ENCODE peak calls at places on chromosomes 11 and 22, in seven cellular contexts. One of them, this sample, is unnamed.

GRCh38 chr11:35593143-35593542 is 25.1 kb upstream of the FJX1 start:
- DNase-seq in uterus: no peak
- DNase-seq in left lung: no peak
- DNase-seq in PC-3: peak; percentile 87
- DNase-seq in naive thymus-derived CD4-positive, alpha-beta T cell: no peak
- DNase-seq in neural progenitor cell: no peak
- DNase-seq in lower lobe of right lung: no peak
- DNase-seq in this sample: no peak

GRCh38 chr22:36328635-36329216 is 59.0 kb downstream of the MYH9 start:
- DNase-seq in uterus: peak; percentile 79
- DNase-seq in left lung: peak; percentile 57
- DNase-seq in PC-3: peak; percentile 69
- DNase-seq in naive thymus-derived CD4-positive, alpha-beta T cell: no peak
- DNase-seq in neural progenitor cell: no peak
- DNase-seq in lower lobe of right lung: no peak
- DNase-seq in this sample: no peak

GRCh38 chr11:102640946-102641345 is 15.8 kb upstream of the MMP20 start:
- DNase-seq in uterus: no peak
- DNase-seq in left lung: no peak
- DNase-seq in PC-3: no peak
- DNase-seq in naive thymus-derived CD4-positive, alpha-beta T cell: no peak
- DNase-seq in neural progenitor cell: peak; percentile 45
- DNase-seq in lower lobe of right lung: no peak
- DNase-seq in this sample: no peak

GRCh38 chr11:123378096-123378495 is 52.0 kb upstream of the GRAMD1B start:
- DNase-seq in uterus: no peak
- DNase-seq in left lung: no peak
- DNase-seq in PC-3: peak; percentile 15
- DNase-seq in naive thymus-derived CD4-positive, alpha-beta T cell: no peak
- DNase-seq in neural progenitor cell: no peak
- DNase-seq in lower lobe of right lung: no peak
- DNase-seq in this sample: no peak

GRCh38 chr11:33557201-33557600 is 143.4 kb downstream of the C11orf91 start:
- DNase-seq in uterus: no peak
- DNase-seq in left lung: no peak
- DNase-seq in PC-3: peak; percentile 87
- DNase-seq in naive thymus-derived CD4-positive, alpha-beta T cell: no peak
- DNase-seq in neural progenitor cell: no peak
- DNase-seq in lower lobe of right lung: no peak
- DNase-seq in this sample: no peak

GRCh38 chr11:5224538-5225479 is 2.1 kb downstream of the HBB start:
- DNase-seq in uterus: no peak
- DNase-seq in left lung: no peak
- DNase-seq in PC-3: no peak
- DNase-seq in naive thymus-derived CD4-positive, alpha-beta T cell: no peak
- DNase-seq in neural progenitor cell: no peak
- DNase-seq in lower lobe of right lung: no peak
- DNase-seq in this sample: no peak

GRCh38 chr11:35997908-35998307 is 54.0 kb downstream of the LDLRAD3 start:
- DNase-seq in uterus: no peak
- DNase-seq in left lung: no peak
- DNase-seq in PC-3: no peak
- DNase-seq in naive thymus-derived CD4-positive, alpha-beta T cell: no peak
- DNase-seq in neural progenitor cell: no peak
- DNase-seq in lower lobe of right lung: no peak
- DNase-seq in this sample: no peak

GRCh38 chr11:85171648-85172257 is 455.4 kb downstream of the DLG2 start:
- DNase-seq in uterus: no peak
- DNase-seq in left lung: no peak
- DNase-seq in PC-3: peak; percentile 33
- DNase-seq in naive thymus-derived CD4-positive, alpha-beta T cell: no peak
- DNase-seq in neural progenitor cell: no peak
- DNase-seq in lower lobe of right lung: no peak
- DNase-seq in this sample: no peak

GRCh38 chr11:128757235-128757711 is 63.4 kb downstream of the FLI1 start:
- DNase-seq in uterus: no peak
- DNase-seq in left lung: peak; percentile 71
- DNase-seq in PC-3: peak; percentile 50
- DNase-seq in naive thymus-derived CD4-positive, alpha-beta T cell: peak; percentile 66
- DNase-seq in neural progenitor cell: no peak
- DNase-seq in lower lobe of right lung: peak; percentile 61
- DNase-seq in this sample: peak; percentile 70

GRCh38 chr11:1642288-1643145 is 12.9 kb downstream of the KRTAP5-5 start:
- DNase-seq in uterus: no peak
- DNase-seq in left lung: no peak
- DNase-seq in PC-3: no peak
- DNase-seq in naive thymus-derived CD4-positive, alpha-beta T cell: no peak
- DNase-seq in neural progenitor cell: no peak
- DNase-seq in lower lobe of right lung: no peak
- DNase-seq in this sample: no peak

GRCh38 chr11:55652560-55652959 is 4.4 kb downstream of the OR4S2 start:
- DNase-seq in uterus: no peak
- DNase-seq in left lung: no peak
- DNase-seq in PC-3: no peak
- DNase-seq in naive thymus-derived CD4-positive, alpha-beta T cell: no peak
- DNase-seq in neural progenitor cell: no peak
- DNase-seq in lower lobe of right lung: no peak
- DNase-seq in this sample: no peak

GRCh38 chr11:120539681-120540369 is 28.3 kb downstream of the GRIK4 start:
- DNase-seq in uterus: no peak
- DNase-seq in left lung: no peak
- DNase-seq in PC-3: peak; percentile 95
- DNase-seq in naive thymus-derived CD4-positive, alpha-beta T cell: no peak
- DNase-seq in neural progenitor cell: no peak
- DNase-seq in lower lobe of right lung: no peak
- DNase-seq in this sample: no peak

GRCh38 chr22:45067731-45068130 is 57.9 kb upstream of the PHF21B start:
- DNase-seq in uterus: no peak
- DNase-seq in left lung: no peak
- DNase-seq in PC-3: no peak
- DNase-seq in naive thymus-derived CD4-positive, alpha-beta T cell: no peak
- DNase-seq in neural progenitor cell: no peak
- DNase-seq in lower lobe of right lung: no peak
- DNase-seq in this sample: no peak

GRCh38 chr11:103486609-103487008 is 377.4 kb downstream of the DYNC2H1 start:
- DNase-seq in uterus: no peak
- DNase-seq in left lung: no peak
- DNase-seq in PC-3: peak; percentile 90
- DNase-seq in naive thymus-derived CD4-positive, alpha-beta T cell: no peak
- DNase-seq in neural progenitor cell: no peak
- DNase-seq in lower lobe of right lung: no peak
- DNase-seq in this sample: no peak

GRCh38 chr22:42313804-42314581 is 43.5 kb upstream of the TCF20 start:
- DNase-seq in uterus: peak; percentile 39
- DNase-seq in left lung: no peak
- DNase-seq in PC-3: peak; percentile 77
- DNase-seq in naive thymus-derived CD4-positive, alpha-beta T cell: peak; percentile 61
- DNase-seq in neural progenitor cell: peak; percentile 91
- DNase-seq in lower lobe of right lung: no peak
- DNase-seq in this sample: peak; percentile 69

GRCh38 chr22:23783496-23784167 is 3.1 kb upstream of the SMARCB1 start:
- DNase-seq in uterus: no peak
- DNase-seq in left lung: no peak
- DNase-seq in PC-3: no peak
- DNase-seq in naive thymus-derived CD4-positive, alpha-beta T cell: no peak
- DNase-seq in neural progenitor cell: no peak
- DNase-seq in lower lobe of right lung: no peak
- DNase-seq in this sample: no peak
- H3K27ac ChIP-seq in uterus: no peak overlapping the region
- H3K27ac ChIP-seq in left lung: no peak overlapping the region
- H3K27ac ChIP-seq in PC-3: no peak overlapping the region
- H3K27ac ChIP-seq in naive thymus-derived CD4-positive, alpha-beta T cell: no peak overlapping the region
- H3K27ac ChIP-seq in neural progenitor cell: no peak overlapping the region
- H3K27ac ChIP-seq in lower lobe of right lung: no peak overlapping the region
- H3K27ac ChIP-seq in this sample: no peak overlapping the region

GRCh38 chr22:39517470-39517869 is 2.9 kb upstream of the ATF4 start:
- DNase-seq in uterus: no peak
- DNase-seq in left lung: no peak
- DNase-seq in PC-3: no peak
- DNase-seq in naive thymus-derived CD4-positive, alpha-beta T cell: no peak
- DNase-seq in neural progenitor cell: no peak
- DNase-seq in lower lobe of right lung: peak; percentile 14
- DNase-seq in this sample: no peak

GRCh38 chr22:39520054-39520873 is at the start of gene ATF4:
- DNase-seq in uterus: peak; percentile 97
- DNase-seq in left lung: peak; percentile 97
- DNase-seq in PC-3: peak; percentile 95
- DNase-seq in naive thymus-derived CD4-positive, alpha-beta T cell: peak; percentile 96
- DNase-seq in neural progenitor cell: peak; percentile 99
- DNase-seq in lower lobe of right lung: peak; percentile 99
- DNase-seq in this sample: peak; percentile 97

GRCh38 chr22:39518124-39518786 is 2.1 kb upstream of the ATF4 start:
- DNase-seq in uterus: no peak
- DNase-seq in left lung: no peak
- DNase-seq in PC-3: no peak
- DNase-seq in naive thymus-derived CD4-positive, alpha-beta T cell: no peak
- DNase-seq in neural progenitor cell: no peak
- DNase-seq in lower lobe of right lung: peak; percentile 9
- DNase-seq in this sample: no peak

GRCh38 chr22:39519681-39520053 is 695 bp upstream of the ATF4 start:
- DNase-seq in uterus: peak; percentile 66
- DNase-seq in left lung: peak; percentile 73
- DNase-seq in PC-3: peak; percentile 31
- DNase-seq in naive thymus-derived CD4-positive, alpha-beta T cell: no peak
- DNase-seq in neural progenitor cell: peak; percentile 86
- DNase-seq in lower lobe of right lung: no peak
- DNase-seq in this sample: no peak

DNA sequence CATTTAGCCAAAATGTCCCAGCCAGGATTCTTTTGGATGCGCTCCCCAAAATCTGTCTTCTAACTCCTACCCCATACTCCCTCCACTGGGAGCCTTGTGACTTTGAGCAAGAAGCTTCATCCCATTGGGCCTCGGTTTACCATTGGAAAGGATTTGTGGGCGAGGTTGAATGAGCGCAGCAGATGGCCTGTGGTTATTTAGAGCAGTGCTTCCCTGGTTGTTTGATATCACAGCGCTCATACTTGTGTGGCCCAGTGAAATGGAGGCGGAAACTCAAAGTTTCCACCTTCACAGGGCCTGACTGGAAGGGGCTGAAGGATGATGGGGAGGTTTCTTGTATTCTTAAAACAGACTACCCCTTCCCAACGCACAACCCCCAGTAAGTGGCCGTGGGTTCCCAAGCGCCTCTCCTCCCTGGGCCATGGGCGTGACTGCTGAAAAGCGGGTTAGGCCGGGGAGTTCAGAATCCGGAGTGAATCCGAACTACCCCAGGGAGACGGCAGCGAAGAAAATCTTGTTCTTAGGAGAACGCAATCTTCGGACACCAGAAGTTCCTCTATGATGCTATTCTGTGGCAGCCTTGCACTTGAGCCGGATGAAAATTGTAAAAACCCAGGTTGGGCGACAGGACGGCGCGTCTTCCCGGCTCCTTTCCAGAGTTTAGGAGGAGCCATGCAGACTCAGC is 1.2 kb upstream of the ATF4 start:
- DNase-seq in uterus: no peak
- DNase-seq in left lung: no peak
- DNase-seq in PC-3: peak; percentile 33
- DNase-seq in naive thymus-derived CD4-positive, alpha-beta T cell: no peak
- DNase-seq in neural progenitor cell: peak; percentile 60
- DNase-seq in lower lobe of right lung: peak; percentile 55
- DNase-seq in this sample: no peak
- H3K4me1 ChIP-seq in uterus: peaks cover 9% of the 10 kb centered on the region
- H3K4me1 ChIP-seq in left lung: peaks cover 53% of the 10 kb centered on the region
- H3K4me1 ChIP-seq in PC-3: peaks cover 19% of the 10 kb centered on the region
- H3K4me1 ChIP-seq in naive thymus-derived CD4-positive, alpha-beta T cell: peaks cover 24% of the 10 kb centered on the region
- H3K4me1 ChIP-seq in neural progenitor cell: peaks cover 20% of the 10 kb centered on the region
- H3K4me1 ChIP-seq in lower lobe of right lung: peaks cover 40% of the 10 kb centered on the region
- H3K4me1 ChIP-seq in this sample: peaks cover 41% of the 10 kb centered on the region

DNA sequence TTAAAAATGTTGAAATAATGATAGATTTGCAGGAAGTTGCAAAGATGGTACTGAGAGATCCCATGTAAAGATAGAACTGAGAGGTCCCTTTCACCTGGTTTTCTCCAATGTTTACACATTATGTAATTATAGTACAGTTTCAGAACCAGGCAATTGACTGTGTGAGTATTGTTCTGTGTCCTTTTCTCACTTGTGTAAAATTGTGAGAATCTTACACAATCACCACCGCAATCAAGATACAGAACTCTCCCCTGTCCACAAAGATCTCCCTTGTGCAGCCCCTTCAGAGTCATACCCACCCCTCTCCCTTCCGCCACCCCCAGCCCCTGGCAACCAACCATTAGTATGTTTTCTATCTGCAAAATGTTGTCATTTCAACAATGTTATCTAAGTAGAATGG is 119.8 kb upstream of the NAV2 start:
- DNase-seq in uterus: no peak
- DNase-seq in left lung: no peak
- DNase-seq in PC-3: no peak
- DNase-seq in naive thymus-derived CD4-positive, alpha-beta T cell: no peak
- DNase-seq in neural progenitor cell: no peak
- DNase-seq in lower lobe of right lung: no peak
- DNase-seq in this sample: no peak
- H3K4me3 ChIP-seq in uterus: no peak overlapping the region
- H3K4me3 ChIP-seq in left lung: no peak overlapping the region
- H3K4me3 ChIP-seq in PC-3: no peak overlapping the region
- H3K4me3 ChIP-seq in naive thymus-derived CD4-positive, alpha-beta T cell: no peak overlapping the region
- H3K4me3 ChIP-seq in neural progenitor cell: no peak overlapping the region
- H3K4me3 ChIP-seq in lower lobe of right lung: no peak overlapping the region
- H3K4me3 ChIP-seq in this sample: no peak overlapping the region

GRCh38 chr11:43268786-43269185 is 43.0 kb upstream of the API5 start:
- DNase-seq in uterus: no peak
- DNase-seq in left lung: no peak
- DNase-seq in PC-3: no peak
- DNase-seq in naive thymus-derived CD4-positive, alpha-beta T cell: no peak
- DNase-seq in neural progenitor cell: peak; percentile 7
- DNase-seq in lower lobe of right lung: no peak
- DNase-seq in this sample: no peak

GRCh38 chr11:43268161-43268560 is 43.6 kb upstream of the API5 start:
- DNase-seq in uterus: peak; percentile 19
- DNase-seq in left lung: no peak
- DNase-seq in PC-3: no peak
- DNase-seq in naive thymus-derived CD4-positive, alpha-beta T cell: no peak
- DNase-seq in neural progenitor cell: peak; percentile 17
- DNase-seq in lower lobe of right lung: no peak
- DNase-seq in this sample: no peak

GRCh38 chr11:43270468-43270867 is 41.3 kb upstream of the API5 start:
- DNase-seq in uterus: no peak
- DNase-seq in left lung: no peak
- DNase-seq in PC-3: no peak
- DNase-seq in naive thymus-derived CD4-positive, alpha-beta T cell: no peak
- DNase-seq in neural progenitor cell: no peak
- DNase-seq in lower lobe of right lung: no peak
- DNase-seq in this sample: no peak

DNA sequence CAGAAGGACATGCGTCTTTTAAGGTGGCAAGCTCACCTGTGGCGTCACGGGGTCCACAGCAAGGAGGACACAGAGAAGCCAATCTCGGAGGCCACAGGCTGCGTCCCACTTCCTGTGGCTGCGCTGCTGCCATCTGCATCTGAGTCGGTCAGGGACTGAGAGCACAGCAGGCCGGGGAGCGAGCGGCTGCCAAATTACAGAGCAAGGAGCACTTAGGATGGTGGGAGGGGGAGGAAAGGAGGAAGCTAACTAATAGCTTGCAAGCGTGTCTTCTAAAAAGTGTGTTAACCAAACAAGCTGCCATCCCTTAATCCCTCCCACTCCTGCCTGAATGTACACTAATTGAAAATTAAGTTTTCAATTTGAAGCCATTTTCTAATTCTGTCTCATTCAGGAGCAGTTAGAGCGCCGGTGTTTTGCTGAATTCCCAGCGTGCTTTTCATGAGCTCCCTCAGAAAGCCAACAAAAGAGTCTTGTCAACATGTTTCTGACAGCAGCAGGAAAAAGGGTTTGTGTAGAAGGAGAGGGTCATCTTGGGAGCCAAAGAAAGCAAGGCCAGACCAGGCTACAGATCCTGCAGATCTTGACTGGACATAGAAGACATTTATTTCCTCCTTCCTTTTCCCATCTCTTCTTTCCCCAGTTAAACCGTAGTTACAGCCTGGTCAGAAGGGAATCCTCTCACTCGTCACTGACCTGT is 42.4 kb upstream of the API5 start:
- DNase-seq in uterus: no peak
- DNase-seq in left lung: no peak
- DNase-seq in PC-3: no peak
- DNase-seq in naive thymus-derived CD4-positive, alpha-beta T cell: no peak
- DNase-seq in neural progenitor cell: peak; percentile 40
- DNase-seq in lower lobe of right lung: no peak
- DNase-seq in this sample: no peak
- H3K27ac ChIP-seq in uterus: no peak overlapping the region
- H3K27ac ChIP-seq in left lung: no peak overlapping the region
- H3K27ac ChIP-seq in PC-3: no peak overlapping the region
- H3K27ac ChIP-seq in naive thymus-derived CD4-positive, alpha-beta T cell: no peak overlapping the region
- H3K27ac ChIP-seq in neural progenitor cell: no peak overlapping the region
- H3K27ac ChIP-seq in lower lobe of right lung: no peak overlapping the region
- H3K27ac ChIP-seq in this sample: no peak overlapping the region